ENCODE peak calls at places on chromosome 17, in seven cellular contexts. P, E, D, W, U, O and J are unnamed samples.

GRCh38 chr17:68344701-68345136 is 53.4 kb downstream of the ARSG start:
- DNase-seq in O (no peak), U (no peak), P (no peak), W (no peak), E (peak; percentile 75), D (peak; percentile 30), J (no peak)

GRCh38 chr17:58679263-58680037 is 12.4 kb downstream of the TEX14 start:
- DNase-seq in E (no peak), D (no peak), P (no peak), O (peak; percentile 50), U (peak; percentile 42), W (peak; percentile 61), J (no peak)

GRCh38 chr17:4849011-4849536 is 15.9 kb downstream of the MINK1 start:
- DNase-seq in O (no peak), W (no peak), D (no peak), E (no peak), P (peak; percentile 88), U (peak; percentile 64), J (no peak)

GRCh38 chr17:6546069-6546718 is 10.2 kb downstream of the PITPNM3 start:
- DNase-seq in E (no peak), D (no peak), O (peak; percentile 81), U (peak; percentile 53), P (no peak), W (peak; percentile 86), J (no peak)

GRCh38 chr17:69047368-69048263 is 13.1 kb downstream of the ABCA9 start:
- DNase-seq in P (peak; percentile 70), W (peak; percentile 91), E (no peak), O (peak; percentile 91), D (no peak), U (peak; percentile 100), J (no peak)

GRCh38 chr17:33287096-33287495 is 6.0 kb downstream of the ASIC2 start:
- DNase-seq in U (no peak), P (no peak), E (no peak), O (no peak), W (no peak), D (no peak), J (no peak)

GRCh38 chr17:4948166-4948996 is at the start of gene PFN1:
- DNase-seq in E (peak; percentile 93), W (peak; percentile 89), U (peak; percentile 95), O (peak; percentile 95), P (peak; percentile 98), D (peak; percentile 82), J (peak; percentile 83)

GRCh38 chr17:67390646-67391480 is 13.8 kb downstream of the PITPNC1 start:
- DNase-seq in U (peak; percentile 94), E (peak; percentile 67), P (peak; percentile 91), W (peak; percentile 98), D (peak; percentile 27), O (peak; percentile 93), J (peak; percentile 37)

GRCh38 chr17:46810837-46811236 is 7.7 kb downstream of the WNT3 start:
- DNase-seq in U (no peak), E (no peak), O (no peak), W (no peak), D (no peak), P (no peak), J (no peak)

GRCh38 chr17:56136316-56136715 is 17.0 kb upstream of the ANKFN1 start:
- DNase-seq in D (no peak), P (no peak), U (peak; percentile 50), W (peak; percentile 52), E (no peak), O (no peak), J (no peak)

GRCh38 chr17:44829558-44830358 is at the start of gene GJC1:
- DNase-seq in O (no peak), W (peak; percentile 55), E (peak; percentile 50), U (no peak), D (no peak), P (peak; percentile 70), J (no peak)

GRCh38 chr17:75096082-75096625 is 8.4 kb downstream of the SLC16A5 start:
- DNase-seq in W (peak; percentile 81), U (peak; percentile 59), E (no peak), D (no peak), O (peak; percentile 77), P (peak; percentile 65), J (no peak)

GRCh38 chr17:42653179-42654124 is 5.6 kb upstream of the TUBG2 start:
- DNase-seq in D (no peak), E (no peak), O (peak; percentile 81), U (peak; percentile 88), W (peak; percentile 73), P (peak; percentile 90), J (no peak)

GRCh38 chr17:5618511-5618910 is 34.2 kb upstream of the NLRP1 start:
- DNase-seq in E (no peak), W (no peak), P (peak; percentile 2), D (no peak), U (no peak), O (no peak), J (no peak)

GRCh38 chr17:40259505-40259904 is 28.2 kb upstream of the CDC6 start:
- DNase-seq in O (no peak), P (no peak), U (no peak), W (no peak), D (no peak), E (no peak), J (no peak)

GRCh38 chr17:1625053-1625452 is 3.6 kb downstream of the SLC43A2 start:
- DNase-seq in E (no peak), O (no peak), U (no peak), D (no peak), P (no peak), W (no peak), J (no peak)

GRCh38 chr17:37399404-37399803 is 7.2 kb downstream of the ACACA start:
- DNase-seq in P (no peak), D (no peak), W (peak; percentile 66), U (peak; percentile 18), E (no peak), O (peak; percentile 18), J (no peak)

GRCh38 chr17:77526259-77526711 is 385.5 kb downstream of the SEC14L1 start:
- DNase-seq in U (no peak), D (no peak), E (no peak), W (no peak), O (no peak), P (no peak), J (no peak)

GRCh38 chr17:6521636-6522035 is 34.7 kb downstream of the PITPNM3 start:
- DNase-seq in W (no peak), E (no peak), O (no peak), D (no peak), P (no peak), U (no peak), J (no peak)

GRCh38 chr17:42311240-42312034 is 23.1 kb downstream of the STAT5A start:
- DNase-seq in E (no peak), D (no peak), W (peak; percentile 72), P (peak; percentile 97), O (peak; percentile 97), U (peak; percentile 93), J (no peak)

GRCh38 chr17:33494156-33494555 is 201.1 kb upstream of the ASIC2 start:
- DNase-seq in D (no peak), P (no peak), O (no peak), U (no peak), W (peak; percentile 3), E (no peak), J (no peak)

GRCh38 chr17:46141645-46142044 is 51.6 kb downstream of the KANSL1 start:
- DNase-seq in W (no peak), D (no peak), U (no peak), O (no peak), E (no peak), P (no peak), J (no peak)

GRCh38 chr17:83189013-83189672 is 109.7 kb downstream of the METRNL start:
- DNase-seq in U (no peak), D (no peak), E (peak; percentile 29), P (no peak), W (no peak), O (no peak), J (no peak)